ENCODE peak calls at places on chromosomes 2 and 18, in five cellular contexts. A, T, Y, D and E are unnamed samples.

GRCh38 chr2:231614559-231615057 is 21.9 kb downstream of the TEX44 start:
- DNase-seq in D (no peak), A (peak), T (no peak), Y (no peak), E (no peak)

GRCh38 chr2:24021122-24021998 is 11.5 kb downstream of the MFSD2B start:
- DNase-seq in Y (no peak), A (no peak), T (peak), D (no peak), E (peak)

GRCh38 chr2:82062469-82062868 is 1757.9 kb upstream of the LRRTM1 start:
- DNase-seq in Y (no peak), T (no peak), D (no peak), A (no peak), E (no peak)

GRCh38 chr2:59888015-59888414 is 665.4 kb downstream of the BCL11A start:
- DNase-seq in Y (no peak), D (no peak), T (no peak), A (peak), E (no peak)

GRCh38 chr2:45582522-45582921 is 28.5 kb downstream of the SRBD1 start:
- DNase-seq in Y (no peak), D (no peak), A (no peak), T (no peak), E (no peak)

GRCh38 chr18:54713386-54713785 is 114.9 kb upstream of the RAB27B start:
- DNase-seq in A (no peak), T (no peak), D (no peak), Y (no peak), E (no peak)

GRCh38 chr2:215554689-215555088 is 118.8 kb upstream of the FN1 start:
- DNase-seq in T (peak), A (no peak), D (no peak), Y (peak), E (no peak)

GRCh38 chr2:222861411-222862067 is 703 bp downstream of the ACSL3 start:
- DNase-seq in T (peak), D (peak), A (peak), Y (no peak), E (no peak)

GRCh38 chr2:168929031-168929430 is 27.9 kb downstream of the G6PC2 start:
- DNase-seq in A (no peak), T (no peak), D (no peak), Y (no peak), E (no peak)

GRCh38 chr2:197804758-197805597 is 585 bp downstream of the PLCL1 start:
- DNase-seq in D (no peak), Y (peak), T (peak), A (no peak), E (no peak)

GRCh38 chr2:176428943-176429469 is 159.8 kb downstream of the MTX2 start:
- DNase-seq in T (no peak), D (no peak), Y (no peak), A (no peak), E (no peak)

GRCh38 chr2:111671426-111672150 is 212.4 kb downstream of the ANAPC1 start:
- DNase-seq in T (no peak), D (no peak), Y (peak), A (no peak), E (no peak)

GRCh38 chr18:11985532-11985931 is 4.2 kb downstream of the IMPA2 start:
- DNase-seq in T (no peak), Y (no peak), D (no peak), A (no peak), E (no peak)

GRCh38 chr2:15092691-15093090 is 460.2 kb downstream of the LRATD1 start:
- DNase-seq in A (no peak), Y (no peak), D (no peak), T (peak), E (no peak)

GRCh38 chr2:240640939-240641338 is 15.7 kb downstream of the GPR35 start:
- DNase-seq in T (peak), Y (peak), D (peak), A (no peak), E (peak)

GRCh38 chr18:22167471-22168151 is 1.8 kb upstream of the GATA6 start:
- DNase-seq in D (no peak), T (peak), Y (peak), A (no peak), E (peak)

GRCh38 chr2:54353216-54353615 is 97.2 kb upstream of the TSPYL6 start:
- DNase-seq in A (no peak), D (no peak), Y (no peak), T (no peak), E (no peak)

GRCh38 chr18:79458131-79458838 is 62.6 kb downstream of the NFATC1 start:
- DNase-seq in Y (peak), T (peak), A (no peak), D (peak), E (peak)

GRCh38 chr2:160917850-160918249 is 242.4 kb upstream of the TANK start:
- DNase-seq in D (no peak), Y (no peak), A (no peak), T (no peak), E (no peak)

GRCh38 chr2:196170202-196170680 is 1.1 kb downstream of the STK17B start:
- DNase-seq in A (peak), T (peak), D (no peak), Y (peak), E (peak)

GRCh38 chr2:80519699-80520291 is 215.2 kb upstream of the LRRTM1 start:
- DNase-seq in T (no peak), Y (no peak), D (no peak), A (no peak), E (no peak)

GRCh38 chr2:99654419-99654818 is 164.6 kb upstream of the REV1 start:
- DNase-seq in D (no peak), Y (no peak), A (no peak), T (no peak), E (no peak)

GRCh38 chr2:199199797-199200196 is 257.9 kb downstream of the SATB2 start:
- DNase-seq in D (no peak), T (no peak), A (no peak), Y (no peak), E (no peak)

GRCh38 chr2:217667545-217667944 is 335.2 kb downstream of the TNS1 start:
- DNase-seq in Y (peak), A (no peak), T (no peak), D (no peak), E (no peak)

GRCh38 chr2:38074047-38074774 is 1.7 kb downstream of the CYP1B1 start:
- DNase-seq in Y (peak), A (no peak), T (no peak), D (no peak), E (no peak)

GRCh38 chr18:64791211-64791610 is 642.3 kb upstream of the LINC00305 start:
- DNase-seq in Y (no peak), D (no peak), A (no peak), T (no peak), E (no peak)

GRCh38 chr2:95275601-95276243 is 1.5 kb downstream of the PROM2 start:
- DNase-seq in D (no peak), A (no peak), T (peak), Y (no peak), E (no peak)

GRCh38 chr18:42392416-42392815 is 437.4 kb downstream of the PIK3C3 start:
- DNase-seq in T (no peak), Y (peak), D (no peak), A (no peak), E (no peak)

GRCh38 chr18:26549103-26549485 is 741 bp upstream of the KCTD1 start:
- DNase-seq in A (no peak), Y (peak), D (no peak), T (peak), E (peak)

GRCh38 chr2:218988650-218989049 is 3.7 kb upstream of the FEV start:
- DNase-seq in D (no peak), T (no peak), A (no peak), Y (no peak), E (no peak)

GRCh38 chr2:31894656-31895055 is 116.2 kb downstream of the MEMO1 start:
- DNase-seq in T (no peak), A (no peak), Y (no peak), D (no peak), E (no peak)

GRCh38 chr2:206212673-206213513 is 53.2 kb downstream of the EEF1B2 start:
- DNase-seq in D (no peak), Y (peak), A (no peak), T (peak), E (no peak)

GRCh38 chr2:47310801-47311560 is 92.0 kb upstream of the MSH2 start:
- DNase-seq in A (no peak), D (no peak), Y (no peak), T (no peak), E (peak)

GRCh38 chr18:702957-703659 is 9.3 kb downstream of the ENOSF1 start:
- DNase-seq in A (no peak), Y (peak), D (peak), T (peak), E (peak)

GRCh38 chr2:239811001-239811798 is 213.9 kb downstream of the NDUFA10 start:
- DNase-seq in Y (peak), D (no peak), A (no peak), T (no peak), E (no peak)

GRCh38 chr2:75025633-75026380 is 67.4 kb downstream of the POLE4 start:
- DNase-seq in A (no peak), Y (no peak), D (no peak), T (peak), E (no peak)